ENCODE peak calls at places on chromosomes 7 and 10, in five cellular contexts. E, W, U, A and T are unnamed samples.

GRCh38 chr7:47191876-47192291 is 390.0 kb downstream of the TNS3 start:
- DNase-seq in E (no peak), W (no peak), U (no peak), A (no peak), T (no peak)

GRCh38 chr7:18278306-18278705 is 217.2 kb upstream of the HDAC9 start:
- DNase-seq in E (no peak), W (no peak), U (no peak), A (no peak), T (no peak)

GRCh38 chr7:107891619-107892366 is 810 bp downstream of the DLD start:
- DNase-seq in E (no peak), W (no peak), U (peak), A (no peak), T (no peak)

GRCh38 chr10:130040351-130040750 is 70.3 kb downstream of the C10orf143 start:
- DNase-seq in E (no peak), W (no peak), U (no peak), A (no peak), T (no peak)

GRCh38 chr7:4189151-4189570 is 492.9 kb upstream of the FOXK1 start:
- DNase-seq in E (peak), W (no peak), U (no peak), A (peak), T (peak)

GRCh38 chr7:2478800-2479199 is 2.6 kb upstream of the GRIFIN start:
- DNase-seq in E (no peak), W (no peak), U (no peak), A (no peak), T (no peak)

GRCh38 chr7:38524786-38525185 is 106.4 kb downstream of the AMPH start:
- DNase-seq in E (no peak), W (no peak), U (no peak), A (no peak), T (no peak)

GRCh38 chr7:411677-412312 is 107.9 kb downstream of the PDGFA start:
- DNase-seq in E (no peak), W (peak), U (no peak), A (no peak), T (peak)

GRCh38 chr10:77301305-77301730 is 336.3 kb downstream of the KCNMA1 start:
- DNase-seq in E (no peak), W (no peak), U (peak), A (no peak), T (no peak)

GRCh38 chr7:104230606-104231005 is 22.8 kb upstream of the ORC5 start:
- DNase-seq in E (no peak), W (no peak), U (no peak), A (no peak), T (no peak)

GRCh38 chr10:20004087-20004523 is 187.9 kb downstream of the PLXDC2 start:
- DNase-seq in E (no peak), W (no peak), U (no peak), A (no peak), T (no peak)

GRCh38 chr7:44391171-44391570 is 65.8 kb upstream of the CAMK2B start:
- DNase-seq in E (no peak), W (no peak), U (no peak), A (peak), T (no peak)

GRCh38 chr7:150322114-150322832 is 882 bp upstream of the LRRC61 start:
- DNase-seq in E (no peak), W (no peak), U (no peak), A (no peak), T (no peak)

GRCh38 chr10:35027567-35027966 is 62.6 kb downstream of the CUL2 start:
- DNase-seq in E (no peak), W (no peak), U (peak), A (no peak), T (no peak)

GRCh38 chr7:47992446-47992845 is 13.0 kb upstream of the HUS1 start:
- DNase-seq in E (no peak), W (no peak), U (no peak), A (no peak), T (no peak)

GRCh38 chr7:115825736-115826135 is 204.8 kb downstream of the TFEC start:
- DNase-seq in E (no peak), W (no peak), U (peak), A (no peak), T (no peak)

GRCh38 chr10:23370106-23370505 is 25.5 kb upstream of the C10orf67 start:
- DNase-seq in E (no peak), W (no peak), U (peak), A (no peak), T (no peak)

GRCh38 chr7:100247152-100247757 is 27.5 kb downstream of the PVRIG start:
- DNase-seq in E (peak), W (peak), U (peak), A (peak), T (no peak)

GRCh38 chr10:119197921-119198320 is 9.4 kb upstream of the GRK5 start:
- DNase-seq in E (no peak), W (no peak), U (peak), A (no peak), T (no peak)

GRCh38 chr7:74502216-74502891 is 48.6 kb downstream of the GTF2IRD1 start:
- DNase-seq in E (no peak), W (no peak), U (no peak), A (peak), T (no peak)

GRCh38 chr7:113486548-113486947 is 368.2 kb upstream of the SMIM30 start:
- DNase-seq in E (no peak), W (no peak), U (no peak), A (no peak), T (no peak)

GRCh38 chr7:121020652-121021051 is 32.1 kb downstream of the CPED1 start:
- DNase-seq in E (no peak), W (no peak), U (peak), A (no peak), T (no peak)

GRCh38 chr7:47197508-47197907 is 384.4 kb downstream of the TNS3 start:
- DNase-seq in E (no peak), W (no peak), U (no peak), A (no peak), T (no peak)